ENCODE peak calls at places on chromosomes 7 and 10, in nine cellular contexts. One of them, this sample, is unnamed.
A peak's percentile ranks its signal among the peaks of the same experiment; 100 is the strongest.

GRCh38 chr7:110676785-110677184 is 414.1 kb upstream of the LRRN3 start:
- DNase-seq in ureter: no peak
- DNase-seq in GM04503: no peak
- DNase-seq in activated CD8-positive, alpha-beta memory T cell treated with anti-CD3 and anti-CD28 coated beads for 48 hours: no peak
- DNase-seq in T1000: no peak
- DNase-seq in NCI-H2081: no peak
- DNase-seq in HuH-7.5: no peak
- DNase-seq in GM03348: no peak
- DNase-seq in left lung: no peak
- DNase-seq in this sample: no peak

GRCh38 chr7:155214328-155214986 is 83.2 kb upstream of the INSIG1 start:
- DNase-seq in ureter: no peak
- DNase-seq in GM04503: no peak
- DNase-seq in activated CD8-positive, alpha-beta memory T cell treated with anti-CD3 and anti-CD28 coated beads for 48 hours: no peak
- DNase-seq in T1000: no peak
- DNase-seq in NCI-H2081: peak; percentile 54
- DNase-seq in HuH-7.5: no peak
- DNase-seq in GM03348: peak; percentile 80
- DNase-seq in left lung: peak; percentile 79
- DNase-seq in this sample: no peak

GRCh38 chr10:132429281-132430230 is 32.6 kb downstream of the PWWP2B start:
- DNase-seq in ureter: no peak
- DNase-seq in GM04503: no peak
- DNase-seq in activated CD8-positive, alpha-beta memory T cell treated with anti-CD3 and anti-CD28 coated beads for 48 hours: no peak
- DNase-seq in T1000: no peak
- DNase-seq in NCI-H2081: peak; percentile 57
- DNase-seq in HuH-7.5: no peak
- DNase-seq in GM03348: no peak
- DNase-seq in left lung: peak; percentile 55
- DNase-seq in this sample: no peak

GRCh38 chr7:17932770-17933169 is 7.5 kb downstream of the SNX13 start:
- DNase-seq in ureter: no peak
- DNase-seq in GM04503: no peak
- DNase-seq in activated CD8-positive, alpha-beta memory T cell treated with anti-CD3 and anti-CD28 coated beads for 48 hours: no peak
- DNase-seq in T1000: no peak
- DNase-seq in NCI-H2081: no peak
- DNase-seq in HuH-7.5: no peak
- DNase-seq in GM03348: no peak
- DNase-seq in left lung: no peak
- DNase-seq in this sample: no peak

GRCh38 chr7:139635521-139636240 is 112.2 kb downstream of the CLEC2L start:
- DNase-seq in ureter: no peak
- DNase-seq in GM04503: no peak
- DNase-seq in activated CD8-positive, alpha-beta memory T cell treated with anti-CD3 and anti-CD28 coated beads for 48 hours: peak; percentile 16
- DNase-seq in T1000: no peak
- DNase-seq in NCI-H2081: no peak
- DNase-seq in HuH-7.5: no peak
- DNase-seq in GM03348: no peak
- DNase-seq in left lung: no peak
- DNase-seq in this sample: no peak

GRCh38 chr10:123062726-123063125 is 53.9 kb downstream of the ACADSB start:
- DNase-seq in ureter: no peak
- DNase-seq in GM04503: no peak
- DNase-seq in activated CD8-positive, alpha-beta memory T cell treated with anti-CD3 and anti-CD28 coated beads for 48 hours: no peak
- DNase-seq in T1000: no peak
- DNase-seq in NCI-H2081: no peak
- DNase-seq in HuH-7.5: no peak
- DNase-seq in GM03348: no peak
- DNase-seq in left lung: no peak
- DNase-seq in this sample: no peak

GRCh38 chr7:38881947-38882684 is 26.9 kb downstream of the VPS41 start:
- DNase-seq in ureter: no peak
- DNase-seq in GM04503: no peak
- DNase-seq in activated CD8-positive, alpha-beta memory T cell treated with anti-CD3 and anti-CD28 coated beads for 48 hours: no peak
- DNase-seq in T1000: no peak
- DNase-seq in NCI-H2081: no peak
- DNase-seq in HuH-7.5: no peak
- DNase-seq in GM03348: no peak
- DNase-seq in left lung: no peak
- DNase-seq in this sample: no peak

GRCh38 chr7:20219446-20220292 is 2.5 kb upstream of the MACC1 start:
- DNase-seq in ureter: peak; percentile 63
- DNase-seq in GM04503: no peak
- DNase-seq in activated CD8-positive, alpha-beta memory T cell treated with anti-CD3 and anti-CD28 coated beads for 48 hours: no peak
- DNase-seq in T1000: no peak
- DNase-seq in NCI-H2081: peak; percentile 83
- DNase-seq in HuH-7.5: peak; percentile 22
- DNase-seq in GM03348: peak; percentile 18
- DNase-seq in left lung: peak; percentile 86
- DNase-seq in this sample: no peak

GRCh38 chr10:62582804-62583208 is 208.6 kb downstream of the ZNF365 start:
- DNase-seq in ureter: peak; percentile 47
- DNase-seq in GM04503: peak; percentile 99
- DNase-seq in activated CD8-positive, alpha-beta memory T cell treated with anti-CD3 and anti-CD28 coated beads for 48 hours: no peak
- DNase-seq in T1000: peak; percentile 41
- DNase-seq in NCI-H2081: no peak
- DNase-seq in HuH-7.5: no peak
- DNase-seq in GM03348: peak; percentile 87
- DNase-seq in left lung: peak; percentile 74
- DNase-seq in this sample: no peak

GRCh38 chr10:34661580-34661979 is 153.5 kb downstream of the PARD3 start:
- DNase-seq in ureter: no peak
- DNase-seq in GM04503: no peak
- DNase-seq in activated CD8-positive, alpha-beta memory T cell treated with anti-CD3 and anti-CD28 coated beads for 48 hours: no peak
- DNase-seq in T1000: no peak
- DNase-seq in NCI-H2081: peak; percentile 24
- DNase-seq in HuH-7.5: no peak
- DNase-seq in GM03348: no peak
- DNase-seq in left lung: no peak
- DNase-seq in this sample: no peak

GRCh38 chr7:96182424-96183158 is 139.3 kb downstream of the SLC25A13 start:
- DNase-seq in ureter: no peak
- DNase-seq in GM04503: no peak
- DNase-seq in activated CD8-positive, alpha-beta memory T cell treated with anti-CD3 and anti-CD28 coated beads for 48 hours: no peak
- DNase-seq in T1000: no peak
- DNase-seq in NCI-H2081: no peak
- DNase-seq in HuH-7.5: no peak
- DNase-seq in GM03348: no peak
- DNase-seq in left lung: no peak
- DNase-seq in this sample: no peak

GRCh38 chr10:99832439-99832838 is 50.0 kb downstream of the ABCC2 start:
- DNase-seq in ureter: no peak
- DNase-seq in GM04503: no peak
- DNase-seq in activated CD8-positive, alpha-beta memory T cell treated with anti-CD3 and anti-CD28 coated beads for 48 hours: no peak
- DNase-seq in T1000: no peak
- DNase-seq in NCI-H2081: no peak
- DNase-seq in HuH-7.5: no peak
- DNase-seq in GM03348: no peak
- DNase-seq in left lung: no peak
- DNase-seq in this sample: no peak

GRCh38 chr7:28674359-28674782 is 262.1 kb downstream of the CREB5 start:
- DNase-seq in ureter: no peak
- DNase-seq in GM04503: no peak
- DNase-seq in activated CD8-positive, alpha-beta memory T cell treated with anti-CD3 and anti-CD28 coated beads for 48 hours: no peak
- DNase-seq in T1000: no peak
- DNase-seq in NCI-H2081: no peak
- DNase-seq in HuH-7.5: no peak
- DNase-seq in GM03348: no peak
- DNase-seq in left lung: no peak
- DNase-seq in this sample: no peak

GRCh38 chr10:75864717-75865116 is 433.3 kb downstream of the LRMDA start:
- DNase-seq in ureter: no peak
- DNase-seq in GM04503: no peak
- DNase-seq in activated CD8-positive, alpha-beta memory T cell treated with anti-CD3 and anti-CD28 coated beads for 48 hours: no peak
- DNase-seq in T1000: no peak
- DNase-seq in NCI-H2081: no peak
- DNase-seq in HuH-7.5: no peak
- DNase-seq in GM03348: no peak
- DNase-seq in left lung: no peak
- DNase-seq in this sample: no peak

GRCh38 chr10:7861509-7862120 is 43.3 kb downstream of the TAF3 start:
- DNase-seq in ureter: no peak
- DNase-seq in GM04503: no peak
- DNase-seq in activated CD8-positive, alpha-beta memory T cell treated with anti-CD3 and anti-CD28 coated beads for 48 hours: no peak
- DNase-seq in T1000: no peak
- DNase-seq in NCI-H2081: no peak
- DNase-seq in HuH-7.5: no peak
- DNase-seq in GM03348: no peak
- DNase-seq in left lung: no peak
- DNase-seq in this sample: no peak

GRCh38 chr7:79988642-79989041 is 146.0 kb upstream of the GNAI1 start:
- DNase-seq in ureter: no peak
- DNase-seq in GM04503: no peak
- DNase-seq in activated CD8-positive, alpha-beta memory T cell treated with anti-CD3 and anti-CD28 coated beads for 48 hours: no peak
- DNase-seq in T1000: no peak
- DNase-seq in NCI-H2081: no peak
- DNase-seq in HuH-7.5: no peak
- DNase-seq in GM03348: no peak
- DNase-seq in left lung: no peak
- DNase-seq in this sample: no peak

GRCh38 chr7:42766810-42767423 is 145.0 kb downstream of the C7orf25 start:
- DNase-seq in ureter: no peak
- DNase-seq in GM04503: no peak
- DNase-seq in activated CD8-positive, alpha-beta memory T cell treated with anti-CD3 and anti-CD28 coated beads for 48 hours: no peak
- DNase-seq in T1000: no peak
- DNase-seq in NCI-H2081: no peak
- DNase-seq in HuH-7.5: no peak
- DNase-seq in GM03348: no peak
- DNase-seq in left lung: no peak
- DNase-seq in this sample: no peak

GRCh38 chr10:124482401-124482800 is 20.8 kb downstream of the LHPP start:
- DNase-seq in ureter: no peak
- DNase-seq in GM04503: no peak
- DNase-seq in activated CD8-positive, alpha-beta memory T cell treated with anti-CD3 and anti-CD28 coated beads for 48 hours: no peak
- DNase-seq in T1000: no peak
- DNase-seq in NCI-H2081: no peak
- DNase-seq in HuH-7.5: no peak
- DNase-seq in GM03348: no peak
- DNase-seq in left lung: no peak
- DNase-seq in this sample: no peak

GRCh38 chr10:11407939-11408338 is 203.5 kb downstream of the USP6NL start:
- DNase-seq in ureter: no peak
- DNase-seq in GM04503: no peak
- DNase-seq in activated CD8-positive, alpha-beta memory T cell treated with anti-CD3 and anti-CD28 coated beads for 48 hours: no peak
- DNase-seq in T1000: no peak
- DNase-seq in NCI-H2081: no peak
- DNase-seq in HuH-7.5: no peak
- DNase-seq in GM03348: no peak
- DNase-seq in left lung: no peak
- DNase-seq in this sample: no peak

GRCh38 chr10:57786331-57786730 is 481.4 kb downstream of the IPMK start:
- DNase-seq in ureter: no peak
- DNase-seq in GM04503: no peak
- DNase-seq in activated CD8-positive, alpha-beta memory T cell treated with anti-CD3 and anti-CD28 coated beads for 48 hours: no peak
- DNase-seq in T1000: no peak
- DNase-seq in NCI-H2081: no peak
- DNase-seq in HuH-7.5: no peak
- DNase-seq in GM03348: no peak
- DNase-seq in left lung: no peak
- DNase-seq in this sample: no peak

GRCh38 chr7:55965805-55966421 is 1.5 kb downstream of the NIPSNAP2 start:
- DNase-seq in ureter: no peak
- DNase-seq in GM04503: peak; percentile 40
- DNase-seq in activated CD8-positive, alpha-beta memory T cell treated with anti-CD3 and anti-CD28 coated beads for 48 hours: no peak
- DNase-seq in T1000: no peak
- DNase-seq in NCI-H2081: no peak
- DNase-seq in HuH-7.5: no peak
- DNase-seq in GM03348: peak; percentile 34
- DNase-seq in left lung: no peak
- DNase-seq in this sample: no peak

GRCh38 chr7:78134256-78134655 is 335.7 kb downstream of the PHTF2 start:
- DNase-seq in ureter: no peak
- DNase-seq in GM04503: no peak
- DNase-seq in activated CD8-positive, alpha-beta memory T cell treated with anti-CD3 and anti-CD28 coated beads for 48 hours: no peak
- DNase-seq in T1000: peak; percentile 54
- DNase-seq in NCI-H2081: peak; percentile 51
- DNase-seq in HuH-7.5: no peak
- DNase-seq in GM03348: peak; percentile 81
- DNase-seq in left lung: no peak
- DNase-seq in this sample: no peak

GRCh38 chr10:78973901-78974408 is 94.8 kb upstream of the ZMIZ1 start:
- DNase-seq in ureter: peak; percentile 85
- DNase-seq in GM04503: no peak
- DNase-seq in activated CD8-positive, alpha-beta memory T cell treated with anti-CD3 and anti-CD28 coated beads for 48 hours: no peak
- DNase-seq in T1000: peak; percentile 66
- DNase-seq in NCI-H2081: peak; percentile 89
- DNase-seq in HuH-7.5: peak; percentile 63
- DNase-seq in GM03348: no peak
- DNase-seq in left lung: peak; percentile 90
- DNase-seq in this sample: no peak

GRCh38 chr7:157496426-157497275 is 159.8 kb downstream of the DNAJB6 start:
- DNase-seq in ureter: peak; percentile 24
- DNase-seq in GM04503: no peak
- DNase-seq in activated CD8-positive, alpha-beta memory T cell treated with anti-CD3 and anti-CD28 coated beads for 48 hours: no peak
- DNase-seq in T1000: no peak
- DNase-seq in NCI-H2081: no peak
- DNase-seq in HuH-7.5: no peak
- DNase-seq in GM03348: no peak
- DNase-seq in left lung: no peak
- DNase-seq in this sample: no peak

GRCh38 chr10:13100349-13101294 is 659 bp downstream of the OPTN start:
- DNase-seq in ureter: no peak
- DNase-seq in GM04503: no peak
- DNase-seq in activated CD8-positive, alpha-beta memory T cell treated with anti-CD3 and anti-CD28 coated beads for 48 hours: no peak
- DNase-seq in T1000: no peak
- DNase-seq in NCI-H2081: no peak
- DNase-seq in HuH-7.5: peak; percentile 20
- DNase-seq in GM03348: peak; percentile 36
- DNase-seq in left lung: peak; percentile 81
- DNase-seq in this sample: peak; percentile 16

GRCh38 chr7:36082910-36083309 is 70.1 kb upstream of the EEPD1 start:
- DNase-seq in ureter: no peak
- DNase-seq in GM04503: no peak
- DNase-seq in activated CD8-positive, alpha-beta memory T cell treated with anti-CD3 and anti-CD28 coated beads for 48 hours: no peak
- DNase-seq in T1000: no peak
- DNase-seq in NCI-H2081: no peak
- DNase-seq in HuH-7.5: no peak
- DNase-seq in GM03348: no peak
- DNase-seq in left lung: no peak
- DNase-seq in this sample: no peak

GRCh38 chr10:124185074-124185473 is 91.7 kb upstream of the CHST15 start:
- DNase-seq in ureter: peak; percentile 75
- DNase-seq in GM04503: no peak
- DNase-seq in activated CD8-positive, alpha-beta memory T cell treated with anti-CD3 and anti-CD28 coated beads for 48 hours: no peak
- DNase-seq in T1000: no peak
- DNase-seq in NCI-H2081: no peak
- DNase-seq in HuH-7.5: no peak
- DNase-seq in GM03348: no peak
- DNase-seq in left lung: no peak
- DNase-seq in this sample: no peak

GRCh38 chr7:39950473-39951155 is 558 bp downstream of the CDK13 start:
- DNase-seq in ureter: peak; percentile 62
- DNase-seq in GM04503: no peak
- DNase-seq in activated CD8-positive, alpha-beta memory T cell treated with anti-CD3 and anti-CD28 coated beads for 48 hours: peak; percentile 26
- DNase-seq in T1000: no peak
- DNase-seq in NCI-H2081: peak; percentile 67
- DNase-seq in HuH-7.5: peak; percentile 39
- DNase-seq in GM03348: peak; percentile 58
- DNase-seq in left lung: peak; percentile 92
- DNase-seq in this sample: peak; percentile 26

GRCh38 chr7:55214707-55215106 is 150.4 kb upstream of the LANCL2 start:
- DNase-seq in ureter: no peak
- DNase-seq in GM04503: no peak
- DNase-seq in activated CD8-positive, alpha-beta memory T cell treated with anti-CD3 and anti-CD28 coated beads for 48 hours: no peak
- DNase-seq in T1000: no peak
- DNase-seq in NCI-H2081: no peak
- DNase-seq in HuH-7.5: no peak
- DNase-seq in GM03348: no peak
- DNase-seq in left lung: no peak
- DNase-seq in this sample: no peak

GRCh38 chr10:67884842-67885680 is 605 bp downstream of the SIRT1 start:
- DNase-seq in ureter: peak; percentile 85
- DNase-seq in GM04503: no peak
- DNase-seq in activated CD8-positive, alpha-beta memory T cell treated with anti-CD3 and anti-CD28 coated beads for 48 hours: peak; percentile 56
- DNase-seq in T1000: peak; percentile 79
- DNase-seq in NCI-H2081: peak; percentile 66
- DNase-seq in HuH-7.5: peak; percentile 56
- DNase-seq in GM03348: peak; percentile 88
- DNase-seq in left lung: peak; percentile 97
- DNase-seq in this sample: peak; percentile 61

GRCh38 chr7:119270644-119271043 is 1002.3 kb upstream of the KCND2 start:
- DNase-seq in ureter: no peak
- DNase-seq in GM04503: no peak
- DNase-seq in activated CD8-positive, alpha-beta memory T cell treated with anti-CD3 and anti-CD28 coated beads for 48 hours: no peak
- DNase-seq in T1000: no peak
- DNase-seq in NCI-H2081: no peak
- DNase-seq in HuH-7.5: no peak
- DNase-seq in GM03348: peak; percentile 1
- DNase-seq in left lung: no peak
- DNase-seq in this sample: no peak

This sample was measured in T-helper 17 cell.